ENCODE peak calls at places on chromosomes 3 and 15, in five cellular contexts. E is IMR-90, O is H1, N is neuronal stem cell, Q is mesenchymal stem cell. R is an unnamed sample.

GRCh38 chr15:45457641-45458539 is 64.7 kb downstream of the SLC30A4 start:
- DNase-seq in O (peak; percentile 84), Q (peak; percentile 84), N (peak; percentile 84), E (peak; percentile 77), R (peak; percentile 52)

GRCh38 chr15:73794501-73795133 is 41.5 kb upstream of the INSYN1 start:
- DNase-seq in O (no peak), E (peak; percentile 29), Q (no peak), N (no peak), R (no peak)

GRCh38 chr15:70269991-70270751 is 172.5 kb upstream of the TLE3 start:
- DNase-seq in N (no peak), O (no peak), E (no peak), Q (no peak), R (no peak)

GRCh38 chr3:66314455-66314854 is 93.7 kb downstream of the SLC25A26 start:
- DNase-seq in Q (no peak), E (no peak), N (no peak), O (no peak), R (no peak)

GRCh38 chr3:184186184-184186901 is at the start of gene ABCF3:
- DNase-seq in N (no peak), E (peak; percentile 54), O (no peak), Q (no peak), R (no peak)

GRCh38 chr15:89531796-89532537 is 35.6 kb upstream of the RHCG start:
- DNase-seq in O (no peak), E (no peak), Q (no peak), N (no peak), R (no peak)

GRCh38 chr15:63156086-63156707 is 1.1 kb downstream of the RPS27L start:
- DNase-seq in E (no peak), O (no peak), Q (peak; percentile 26), N (no peak), R (no peak)

GRCh38 chr3:80060664-80061063 is 292.9 kb upstream of the ROBO1 start:
- DNase-seq in N (no peak), Q (no peak), O (no peak), E (no peak), R (no peak)

DNA sequence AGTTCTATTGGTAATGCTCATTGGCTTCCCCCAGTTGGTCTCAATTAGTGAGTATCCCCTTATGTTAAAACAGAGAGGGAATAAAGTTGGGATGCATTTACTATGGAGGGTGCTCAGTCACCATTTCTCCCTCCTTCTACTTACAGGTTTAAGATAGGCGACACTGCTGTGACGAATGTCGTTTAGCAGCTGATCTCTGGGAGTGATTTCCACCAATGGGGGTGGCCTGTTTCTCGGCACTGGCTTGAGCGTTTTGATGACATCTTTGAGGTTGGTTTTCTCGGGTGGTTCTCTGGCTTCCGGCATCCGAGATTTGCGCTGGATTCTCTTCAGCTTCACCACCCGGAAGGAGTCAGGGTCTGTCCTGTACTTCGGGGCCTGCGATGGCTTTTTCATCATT is 3.8 kb downstream of the LMOD3 start:
- DNase-seq in Q (no peak), N (no peak), O (no peak), E (no peak), R (no peak)
- H2AFZ ChIP-seq in Q (no peak overlapping the region), N (no peak overlapping the region), O (no peak overlapping the region), E (no peak overlapping the region), R (no peak overlapping the region)

DNA sequence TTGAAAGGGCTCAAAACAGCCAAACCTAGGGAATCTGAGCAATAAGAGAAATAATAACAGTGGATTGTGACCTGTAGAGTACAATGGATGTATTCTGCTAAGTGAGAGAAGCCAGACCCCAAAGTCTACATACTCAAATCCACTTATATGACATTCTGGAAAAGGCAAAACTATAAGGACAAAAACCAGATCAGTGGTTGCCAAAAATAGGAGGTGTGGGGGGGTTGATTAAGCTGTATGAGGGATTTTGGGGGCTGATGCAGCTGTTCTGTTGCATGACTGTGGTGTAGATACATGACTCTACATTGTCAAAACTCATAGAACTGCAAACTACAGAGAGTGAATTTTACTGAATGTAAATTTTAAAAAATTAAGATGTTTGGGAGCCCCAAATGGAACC is 20.1 kb upstream of the CGNL1 start:
- DNase-seq in E (no peak), Q (no peak), N (no peak), O (no peak), R (no peak)
- H2BK15ac ChIP-seq in E (no peak overlapping the region), Q (no peak overlapping the region), N (no peak overlapping the region), O (no peak overlapping the region), R (no peak overlapping the region)

GRCh38 chr3:102125994-102126368 is 276.7 kb downstream of the NFKBIZ start:
- DNase-seq in O (no peak), E (no peak), N (no peak), Q (no peak), R (no peak)

GRCh38 chr3:102133376-102133775 is 284.1 kb downstream of the NFKBIZ start:
- DNase-seq in Q (no peak), O (no peak), E (no peak), N (no peak), R (no peak)

GRCh38 chr3:102132370-102132769 is 283.1 kb downstream of the NFKBIZ start:
- DNase-seq in E (no peak), O (no peak), N (no peak), Q (peak; percentile 7), R (no peak)

GRCh38 chr3:102125197-102125993 is 276.1 kb downstream of the NFKBIZ start:
- DNase-seq in Q (no peak), O (no peak), E (no peak), N (no peak), R (no peak)

GRCh38 chr3:102129774-102130608 is 280.7 kb downstream of the NFKBIZ start:
- DNase-seq in E (peak; percentile 86), O (no peak), Q (peak; percentile 74), N (no peak), R (no peak)
- H2AFZ ChIP-seq in E (no peak overlapping the region), O (peak overlapping the region; percentile 59), Q (no peak overlapping the region), N (no peak overlapping the region), R (no peak overlapping the region)

DNA sequence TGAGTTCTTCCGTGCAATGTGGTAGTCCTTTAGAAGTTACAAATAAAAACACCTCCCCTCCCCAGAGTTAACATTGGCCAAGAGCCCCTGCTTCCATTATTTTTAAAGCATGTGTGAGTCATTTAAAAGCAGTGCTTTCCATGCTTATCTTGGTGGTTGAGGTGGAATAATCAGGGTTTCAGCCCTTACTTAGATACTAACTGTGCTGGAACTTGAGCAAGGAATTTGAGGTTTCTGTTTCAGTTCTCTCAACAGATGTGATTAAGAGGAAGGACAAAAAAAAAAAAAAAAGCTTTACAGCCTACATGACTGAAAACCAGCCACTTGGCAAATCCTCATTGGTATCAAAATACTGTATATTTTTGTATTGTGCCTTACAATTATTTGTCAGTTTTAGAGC is 64.5 kb downstream of the CGNL1 start:
- DNase-seq in E (peak; percentile 84), Q (peak; percentile 87), N (no peak), O (no peak), R (no peak)
- H2BK15ac ChIP-seq in E (no peak overlapping the region), Q (no peak overlapping the region), N (no peak overlapping the region), O (no peak overlapping the region), R (no peak overlapping the region)

DNA sequence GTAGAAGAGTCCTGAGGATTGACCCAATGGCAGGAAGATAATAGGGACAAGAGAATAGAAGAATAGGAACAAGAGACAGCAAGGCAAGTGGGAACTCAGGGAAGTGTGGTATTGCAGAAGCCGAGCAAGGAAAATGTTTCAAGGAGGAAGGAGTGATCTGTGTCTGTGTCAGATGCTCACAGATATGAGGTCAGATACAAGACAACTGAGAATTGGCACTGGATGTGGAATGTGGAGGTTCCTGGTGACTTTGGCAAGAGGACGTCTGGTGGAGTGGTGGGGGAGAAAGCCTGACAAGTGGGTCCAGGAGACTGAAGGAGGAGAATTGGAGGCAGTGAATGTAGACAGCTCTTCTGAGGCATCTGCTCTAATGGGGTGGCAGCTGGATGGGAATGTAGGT is 24.0 kb downstream of the GYG1 start:
- DNase-seq in Q (no peak), E (peak; percentile 44), O (no peak), N (no peak), R (no peak)
- H2AFZ ChIP-seq in Q (no peak overlapping the region), E (no peak overlapping the region), O (no peak overlapping the region), N (no peak overlapping the region), R (no peak overlapping the region)